ENCODE peak calls at places on chromosome 9, in ten cellular contexts. I is psoas muscle; F is AG04449; X is choroid plexus epithelial cell; Q is HTR-8/SVneo; O is mucosa of descending colon; G is fibroblast of the aortic adventitia; D is CD8-positive, alpha-beta T cell; E is BE2C; A is left colon. P is an unnamed sample.

GRCh38 chr9:127489471-127490115 is 38.3 kb downstream of the LRSAM1 start:
- DNase-seq in I (no peak), F (no peak), X (no peak), Q (no peak), O (no peak), G (no peak), D (no peak), E (peak), A (no peak), P (no peak)

GRCh38 chr9:32294051-32294600 is 90.3 kb upstream of the ACO1 start:
- DNase-seq in I (no peak), F (no peak), X (peak), Q (no peak), O (no peak), G (peak), D (no peak), E (no peak), A (no peak), P (no peak)

GRCh38 chr9:99713838-99714306 is 107.8 kb upstream of the NR4A3 start:
- DNase-seq in I (no peak), F (no peak), X (no peak), Q (no peak), O (no peak), G (no peak), D (no peak), E (no peak), A (no peak), P (no peak)

GRCh38 chr9:131590907-131591844 is 45.9 kb downstream of the PRRT1B start:
- DNase-seq in I (peak), F (peak), X (peak), Q (peak), O (peak), G (peak), D (peak), E (peak), A (peak), P (peak)

GRCh38 chr9:34961574-34962480 is 3.7 kb downstream of the PHF24 start:
- DNase-seq in I (no peak), F (no peak), X (peak), Q (no peak), O (no peak), G (peak), D (no peak), E (no peak), A (no peak), P (no peak)

GRCh38 chr9:5435912-5436311 is 1.8 kb downstream of the PLGRKT start:
- DNase-seq in I (no peak), F (no peak), X (no peak), Q (no peak), O (no peak), G (no peak), D (no peak), E (no peak), A (peak), P (no peak)

GRCh38 chr9:110007477-110008270 is 200.3 kb downstream of the C9orf152 start:
- DNase-seq in I (no peak), F (no peak), X (peak), Q (no peak), O (no peak), G (no peak), D (no peak), E (no peak), A (no peak), P (no peak)

GRCh38 chr9:126505697-126506346 is 107.9 kb upstream of the LMX1B start:
- DNase-seq in I (no peak), F (no peak), X (no peak), Q (no peak), O (no peak), G (no peak), D (no peak), E (no peak), A (no peak), P (no peak)

GRCh38 chr9:6956796-6957355 is 199.1 kb downstream of the KDM4C start:
- DNase-seq in I (no peak), F (no peak), X (no peak), Q (no peak), O (no peak), G (no peak), D (no peak), E (no peak), A (no peak), P (no peak)

GRCh38 chr9:86575825-86576488 is 221.7 kb upstream of the TUT7 start:
- DNase-seq in I (peak), F (no peak), X (no peak), Q (no peak), O (no peak), G (no peak), D (no peak), E (no peak), A (no peak), P (peak)

GRCh38 chr9:130128782-130129424 is 43.3 kb upstream of the NCS1 start:
- DNase-seq in I (peak), F (peak), X (peak), Q (peak), O (peak), G (peak), D (peak), E (no peak), A (peak), P (peak)